ENCODE peak calls at places on chromosomes 3 and 15, in five cellular contexts. D is psoas muscle, B is mesothelial cell of epicardium, C is AG04450, Y is endothelial cell. T is an unnamed sample.

GRCh38 chr3:191350389-191351090 is 20.2 kb upstream of the UTS2B start:
- DNase-seq in C (no peak), B (no peak), Y (no peak), D (no peak), T (no peak)

GRCh38 chr15:52493968-52494367 is 34.7 kb downstream of the MYO5A start:
- DNase-seq in B (no peak), C (no peak), Y (no peak), D (no peak), T (no peak)

GRCh38 chr3:197331131-197331530 is 32.7 kb upstream of the DLG1 start:
- DNase-seq in D (no peak), Y (no peak), C (no peak), B (no peak), T (no peak)

GRCh38 chr15:100528833-100529428 is at the start of gene CERS3:
- DNase-seq in B (no peak), C (no peak), Y (no peak), D (no peak), T (no peak)

GRCh38 chr3:154990543-154990942 is 89.6 kb upstream of the MME start:
- DNase-seq in D (no peak), C (no peak), B (no peak), Y (no peak), T (no peak)

GRCh38 chr15:58839485-58839884 is 68.4 kb downstream of the MINDY2 start:
- DNase-seq in C (no peak), Y (no peak), D (no peak), B (no peak), T (no peak)

GRCh38 chr3:101102678-101103296 is 109.6 kb upstream of the ABI3BP start:
- DNase-seq in D (no peak), Y (no peak), B (no peak), C (no peak), T (no peak)

GRCh38 chr15:23420806-23421575 is 26.1 kb downstream of the GOLGA6L2 start:
- DNase-seq in B (no peak), Y (no peak), C (no peak), D (peak), T (no peak)

GRCh38 chr15:89320200-89320599 is 14.4 kb downstream of the POLG start:
- DNase-seq in D (no peak), B (no peak), C (no peak), Y (no peak), T (no peak)

GRCh38 chr15:31228980-31229826 is 97.4 kb upstream of the KLF13 start:
- DNase-seq in C (no peak), D (no peak), Y (no peak), B (no peak), T (peak)

GRCh38 chr15:45314960-45315359 is 62.9 kb downstream of the SLC28A2 start:
- DNase-seq in Y (peak), C (no peak), D (no peak), B (no peak), T (no peak)

GRCh38 chr15:23566070-23567050 is 886 bp downstream of the MKRN3 start:
- DNase-seq in Y (no peak), C (no peak), B (no peak), D (peak), T (no peak)

GRCh38 chr3:117127147-117127546 is 417.6 kb downstream of the TUSC7 start:
- DNase-seq in B (no peak), Y (no peak), C (no peak), D (no peak), T (no peak)

GRCh38 chr15:52005748-52006701 is 13.0 kb upstream of the MAPK6 start:
- DNase-seq in D (no peak), Y (no peak), B (no peak), C (no peak), T (no peak)

GRCh38 chr3:4734454-4734853 is 241.3 kb downstream of the ITPR1 start:
- DNase-seq in B (no peak), Y (no peak), C (no peak), D (no peak), T (no peak)

GRCh38 chr3:128787256-128788253 is 61.6 kb downstream of the RAB7A start:
- DNase-seq in Y (peak), C (no peak), D (no peak), B (no peak), T (peak)

GRCh38 chr3:159751141-159751540 is 237.5 kb upstream of the IL12A start:
- DNase-seq in C (no peak), Y (no peak), D (no peak), B (no peak), T (no peak)

GRCh38 chr3:128546646-128547045 is 53.6 kb upstream of the GATA2 start:
- DNase-seq in C (no peak), B (no peak), D (no peak), Y (no peak), T (no peak)

GRCh38 chr3:187000711-187001151 is 70.4 kb downstream of the ST6GAL1 start:
- DNase-seq in Y (no peak), B (no peak), D (no peak), C (no peak), T (no peak)

GRCh38 chr3:43178891-43179366 is 73.0 kb upstream of the POMGNT2 start:
- DNase-seq in Y (no peak), D (no peak), B (no peak), C (no peak), T (peak)

GRCh38 chr15:68126415-68126814 is 72.3 kb downstream of the PIAS1 start:
- DNase-seq in B (no peak), D (peak), Y (no peak), C (no peak), T (no peak)

GRCh38 chr3:177357352-177358084 is 160.2 kb upstream of the TBL1XR1 start:
- DNase-seq in B (no peak), D (no peak), Y (no peak), C (peak), T (peak)

GRCh38 chr3:93843981-93844380 is 129.7 kb downstream of the PROS1 start:
- DNase-seq in Y (no peak), B (no peak), C (peak), D (no peak), T (peak)

GRCh38 chr3:117565777-117566176 is 856.2 kb downstream of the TUSC7 start:
- DNase-seq in Y (no peak), D (no peak), B (no peak), C (no peak), T (no peak)

GRCh38 chr3:103787164-103787871 is 1352.5 kb downstream of the ZPLD1 start:
- DNase-seq in C (no peak), D (no peak), Y (no peak), B (no peak), T (no peak)

GRCh38 chr15:99368743-99369142 is 117.5 kb downstream of the LRRC28 start:
- DNase-seq in B (no peak), D (no peak), Y (no peak), C (no peak), T (no peak)

GRCh38 chr15:99366013-99366412 is 114.7 kb downstream of the LRRC28 start:
- DNase-seq in B (no peak), Y (no peak), D (no peak), C (no peak), T (no peak)

GRCh38 chr15:99369250-99369649 is 118.0 kb downstream of the LRRC28 start:
- DNase-seq in Y (no peak), C (no peak), B (no peak), D (no peak), T (no peak)

DNA sequence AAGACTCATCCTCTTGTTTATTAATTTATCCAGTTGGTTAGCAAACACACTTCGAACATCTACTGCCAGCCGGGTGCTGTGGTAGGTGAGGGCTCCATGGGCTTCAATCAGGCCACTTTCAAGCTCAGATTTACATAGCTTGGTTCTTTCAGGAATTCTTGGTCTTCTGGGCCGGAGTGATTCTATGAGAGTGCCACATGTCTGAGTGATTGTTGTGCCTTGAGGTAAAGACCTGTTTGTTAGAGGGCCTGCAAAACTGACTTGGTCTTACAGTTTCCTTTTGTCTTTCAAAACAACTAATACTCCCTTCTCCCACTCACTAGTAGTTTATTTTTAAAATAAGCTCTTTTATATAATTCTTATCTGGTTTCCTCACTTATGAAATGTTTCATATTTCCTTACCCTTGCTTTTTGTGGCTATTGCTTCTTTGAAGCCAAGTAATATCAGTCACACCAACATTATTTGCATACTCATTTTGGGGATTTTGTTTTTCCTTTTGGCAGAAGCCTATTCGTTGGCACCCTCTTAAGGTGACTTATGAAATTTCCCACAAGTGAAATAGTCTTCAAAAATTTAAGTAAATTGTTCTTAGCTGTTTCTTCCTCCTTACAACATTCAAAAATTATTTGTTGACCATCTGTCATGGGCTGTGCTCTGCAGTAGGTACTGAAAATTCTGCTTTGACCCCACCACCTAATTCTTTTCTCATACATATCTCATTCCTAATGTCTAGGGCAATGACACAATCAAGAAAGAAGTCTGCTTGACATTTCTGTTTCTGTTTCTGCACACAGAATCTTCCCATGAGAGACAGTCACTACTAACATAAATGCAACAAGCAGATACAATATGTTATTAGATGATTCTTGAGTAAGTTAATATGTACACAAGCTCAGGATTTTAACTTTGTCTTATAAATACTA is 120.2 kb downstream of the LRRC28 start:
- DNase-seq in B (no peak), Y (no peak), D (no peak), C (no peak), T (no peak)
- TF ChIP-seq CTCF in B (no peak), Y (no peak), D (no peak), C (no peak), T (no peak)

GRCh38 chr3:179943097-179943880 is 93.4 kb downstream of the PEX5L start:
- DNase-seq in Y (no peak), C (no peak), D (no peak), B (no peak), T (no peak)
- TF ChIP-seq CTCF in Y (no peak), C (no peak), D (no peak), B (no peak), T (no peak)

GRCh38 chr15:33567652-33568051 is 256.9 kb downstream of the RYR3 start:
- DNase-seq in C (no peak), B (no peak), D (no peak), Y (no peak), T (no peak)
- TF ChIP-seq CTCF in C (no peak), B (no peak), D (no peak), Y (no peak), T (no peak)

GRCh38 chr3:188749010-188749617 is 422.7 kb upstream of the TPRG1 start:
- DNase-seq in Y (peak), B (no peak), D (no peak), C (no peak), T (peak)
- TF ChIP-seq CTCF in Y (peak), B (peak), D (peak), C (peak), T (peak)

GRCh38 chr3:174441588-174442316 is 417.4 kb upstream of the NAALADL2 start:
- DNase-seq in C (peak), B (no peak), Y (no peak), D (no peak), T (no peak)

GRCh38 chr3:174439621-174440349 is 419.3 kb upstream of the NAALADL2 start:
- DNase-seq in B (no peak), D (no peak), C (peak), Y (peak), T (peak)

GRCh38 chr3:174440350-174440716 is 418.8 kb upstream of the NAALADL2 start:
- DNase-seq in C (no peak), B (no peak), Y (peak), D (no peak), T (peak)

GRCh38 chr3:174442317-174442682 is 416.8 kb upstream of the NAALADL2 start:
- DNase-seq in D (no peak), C (no peak), B (no peak), Y (no peak), T (no peak)

GRCh38 chr3:174440741-174441587 is 418.2 kb upstream of the NAALADL2 start:
- DNase-seq in Y (peak), D (peak), C (peak), B (peak), T (peak)
- TF ChIP-seq CTCF in Y (no peak), D (no peak), C (no peak), B (no peak), T (peak)

GRCh38 chr3:125511420-125512094 is 8.4 kb downstream of the SNX4 start:
- DNase-seq in C (no peak), Y (no peak), B (no peak), D (no peak), T (no peak)

GRCh38 chr3:125512135-125512920 is 7.7 kb downstream of the SNX4 start:
- DNase-seq in Y (no peak), B (no peak), C (peak), D (no peak), T (no peak)

GRCh38 chr3:125515421-125515820 is 4.6 kb downstream of the SNX4 start:
- DNase-seq in C (no peak), Y (no peak), D (no peak), B (no peak), T (no peak)

DNA sequence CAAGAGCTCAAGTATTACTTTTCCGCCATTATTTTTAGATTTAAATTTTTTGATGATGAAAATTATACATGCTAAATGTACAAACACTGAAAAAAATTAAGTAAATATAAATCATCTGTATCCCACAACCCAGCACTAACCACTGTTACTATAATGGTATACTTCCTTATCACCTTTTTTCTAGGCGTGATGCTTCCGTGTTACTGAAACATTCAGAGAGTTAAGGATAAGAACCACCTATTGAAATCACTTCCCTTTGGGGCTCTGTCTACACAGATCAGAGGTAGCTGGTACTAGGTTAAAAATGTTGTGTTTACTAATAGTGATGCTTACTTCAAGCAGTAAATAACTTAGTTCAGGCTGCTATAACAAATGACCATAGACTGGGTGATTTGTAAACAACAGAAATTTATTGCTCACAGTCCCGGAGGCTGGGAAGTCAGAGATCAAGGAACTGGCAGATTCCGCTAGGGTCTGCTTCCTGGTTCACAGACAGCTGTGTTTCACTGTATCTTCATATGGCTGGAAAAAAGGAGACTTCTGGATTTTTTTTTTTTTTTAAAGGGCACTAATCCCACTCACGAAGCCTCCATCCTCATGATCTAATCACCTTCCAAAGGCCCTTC is 6.4 kb downstream of the SNX4 start:
- DNase-seq in C (no peak), B (no peak), Y (no peak), D (no peak), T (no peak)
- TF ChIP-seq CTCF in C (no peak), B (no peak), Y (no peak), D (no peak), T (no peak)